ENCODE peak calls at places on chromosomes 6 and 20, in seven cellular contexts. Z is AG09309, U is heart right ventricle, B is psoas muscle, K is B cell, S is ovary, R is A549. M is an unnamed sample.
A peak's percentile ranks its signal among the peaks of the same experiment; 100 is the strongest.

GRCh38 chr6:110020888-110021287 is 42.8 kb downstream of the GPR6 start:
- DNase-seq in K (peak; percentile 46), Z (no peak), S (no peak), B (no peak), U (no peak), R (no peak), M (no peak)

GRCh38 chr6:2307794-2308193 is 62.4 kb upstream of the GMDS start:
- DNase-seq in Z (no peak), K (no peak), B (no peak), R (no peak), U (no peak), S (no peak), M (no peak)

GRCh38 chr20:36167826-36168634 is 13.5 kb downstream of the EPB41L1 start:
- DNase-seq in U (no peak), Z (no peak), R (peak; percentile 81), K (no peak), S (no peak), B (no peak), M (no peak)

GRCh38 chr6:147699637-147700036 is 191.1 kb downstream of the SAMD5 start:
- DNase-seq in R (peak; percentile 6), S (no peak), B (no peak), Z (peak; percentile 39), U (no peak), K (no peak), M (no peak)

GRCh38 chr6:30101423-30101938 is 11.4 kb downstream of the TRIM31 start:
- DNase-seq in K (no peak), U (no peak), S (no peak), R (peak; percentile 3), Z (no peak), B (no peak), M (no peak)

GRCh38 chr6:163418273-163419029 is 3.9 kb downstream of the QKI start:
- DNase-seq in B (no peak), U (no peak), K (no peak), Z (no peak), R (no peak), S (no peak), M (no peak)

GRCh38 chr6:156988276-156989158 is 211.3 kb downstream of the ARID1B start:
- DNase-seq in B (no peak), S (no peak), R (no peak), Z (no peak), U (no peak), K (peak; percentile 56), M (no peak)

GRCh38 chr6:125611573-125612399 is 137.6 kb upstream of the HEY2 start:
- DNase-seq in K (no peak), U (peak; percentile 17), B (no peak), S (no peak), Z (no peak), R (no peak), M (no peak)

GRCh38 chr6:139508576-139508975 is 134.1 kb upstream of the CITED2 start:
- DNase-seq in B (no peak), K (no peak), U (no peak), R (no peak), S (no peak), Z (no peak), M (no peak)

GRCh38 chr20:45588800-45589199 is 9.7 kb upstream of the WFDC8 start:
- DNase-seq in U (no peak), S (no peak), B (no peak), Z (no peak), K (no peak), R (no peak), M (no peak)

GRCh38 chr6:148203970-148204369 is 138.7 kb upstream of the SASH1 start:
- DNase-seq in U (no peak), B (no peak), S (no peak), Z (peak; percentile 52), R (no peak), K (peak; percentile 30), M (no peak)

GRCh38 chr6:160737934-160738333 is 35.9 kb downstream of the PLG start:
- DNase-seq in S (no peak), U (no peak), B (no peak), R (no peak), K (no peak), Z (no peak), M (no peak)

GRCh38 chr20:14715400-14715799 is 378.0 kb upstream of the FLRT3 start:
- DNase-seq in S (no peak), Z (no peak), U (no peak), R (no peak), B (no peak), K (no peak), M (no peak)

GRCh38 chr6:168031411-168032382 is 34.2 kb downstream of the KIF25 start:
- DNase-seq in Z (peak; percentile 60), R (no peak), B (no peak), S (no peak), K (no peak), U (peak; percentile 61), M (no peak)

GRCh38 chr6:102848210-102848609 is 1454.7 kb downstream of the GRIK2 start:
- DNase-seq in R (no peak), K (no peak), Z (no peak), B (no peak), U (no peak), S (no peak), M (no peak)

GRCh38 chr6:102848796-102849195 is 1455.3 kb downstream of the GRIK2 start:
- DNase-seq in Z (no peak), B (no peak), U (no peak), R (no peak), S (no peak), K (no peak), M (no peak)

DNA sequence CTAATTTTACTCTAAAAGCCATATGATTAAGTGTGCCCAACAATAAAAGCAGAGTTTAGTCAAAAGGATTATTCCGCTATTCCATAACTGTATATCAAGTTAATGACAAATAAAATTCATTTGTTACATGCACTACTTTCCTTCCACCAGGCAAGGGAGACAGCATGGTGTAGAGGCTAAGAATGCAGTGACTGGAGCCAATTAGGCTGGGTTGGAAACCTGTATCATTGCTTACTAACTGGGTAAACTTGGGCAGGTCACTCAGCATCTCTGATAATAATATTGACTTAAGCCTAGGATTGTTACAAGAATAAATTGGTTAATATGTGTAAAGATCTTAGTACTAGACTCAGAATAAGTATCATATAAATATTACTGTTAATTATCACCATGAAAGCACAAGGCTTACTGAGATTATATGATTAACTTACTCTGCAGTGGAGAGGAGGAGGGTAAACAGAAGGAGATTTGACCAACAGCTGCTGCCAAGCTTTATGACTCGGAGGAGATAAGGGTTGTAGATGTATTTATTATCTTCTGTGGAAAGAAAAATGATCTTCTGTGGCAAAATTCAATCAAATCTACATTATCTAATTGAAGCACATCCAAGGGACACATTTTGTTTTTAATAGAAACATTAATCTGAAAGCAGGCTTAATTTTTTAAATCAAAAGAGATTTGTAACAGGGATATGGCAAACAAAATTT is 1459.9 kb downstream of the GRIK2 start:
- DNase-seq in S (no peak), U (no peak), Z (no peak), B (no peak), R (no peak), K (no peak), M (no peak)
- TF ChIP-seq CTCF in S (no peak), U (no peak), Z (no peak), B (no peak), R (no peak), K (no peak), M (no peak)

GRCh38 chr6:116100419-116101297 is at the start of gene NT5DC1:
- DNase-seq in K (peak; percentile 91), B (peak; percentile 87), R (peak; percentile 78), U (peak; percentile 76), S (peak; percentile 80), Z (no peak), M (peak; percentile 61)
- TF ChIP-seq CTCF in K (peak; percentile 52), B (peak; percentile 54), R (no peak), U (peak; percentile 45), S (peak; percentile 38), Z (no peak), M (peak; percentile 51)

GRCh38 chr6:43621078-43621835 is 7.8 kb downstream of the GTPBP2 start:
- DNase-seq in K (no peak), Z (no peak), S (no peak), U (no peak), R (no peak), B (no peak), M (no peak)
- TF ChIP-seq CTCF in K (no peak), Z (no peak), S (no peak), U (no peak), R (no peak), B (no peak), M (no peak)

DNA sequence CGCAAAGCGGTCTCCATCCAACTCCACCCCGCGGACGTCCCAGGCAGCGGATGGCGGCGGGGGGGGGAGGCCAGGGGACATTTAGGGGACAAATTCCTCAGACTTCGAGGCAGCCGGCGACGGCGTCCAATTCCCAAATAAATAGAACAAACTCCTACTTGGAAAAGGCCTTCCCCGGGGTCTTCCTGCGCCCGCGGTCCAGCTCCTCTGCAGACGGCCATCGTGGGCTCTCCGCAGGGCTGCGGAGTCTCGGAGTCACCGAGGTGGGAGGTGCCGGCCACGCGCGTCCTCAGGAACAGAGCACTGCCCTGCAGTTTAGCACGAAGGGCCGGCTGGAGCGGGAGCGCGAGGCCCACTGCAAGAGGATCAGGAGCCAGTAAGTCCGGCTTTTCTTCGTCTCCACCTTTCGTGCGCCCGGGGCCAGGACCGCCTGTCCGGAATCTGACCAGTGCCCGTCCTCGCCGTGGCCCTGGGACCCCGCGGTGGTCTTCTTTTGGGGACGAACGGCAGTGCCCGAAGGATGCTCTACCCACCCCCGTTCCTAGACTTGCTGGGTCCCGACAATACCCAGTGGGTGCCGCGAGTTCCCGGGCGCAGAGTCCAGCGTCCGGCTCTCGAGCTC is 1.4 kb downstream of the BHLHE23 start:
- DNase-seq in B (no peak), Z (no peak), K (peak; percentile 26), R (no peak), S (no peak), U (no peak), M (no peak)
- TF ChIP-seq CTCF in B (no peak), Z (no peak), K (no peak), R (no peak), S (no peak), U (no peak), M (no peak)

GRCh38 chr6:165092881-165093595 is 216.4 kb downstream of the C6orf118 start:
- DNase-seq in B (no peak), R (no peak), K (no peak), U (no peak), S (no peak), Z (peak; percentile 73), M (no peak)

GRCh38 chr6:165096209-165096608 is 213.2 kb downstream of the C6orf118 start:
- DNase-seq in U (no peak), B (no peak), S (no peak), K (no peak), R (no peak), Z (no peak), M (no peak)

GRCh38 chr6:165096868-165097267 is 212.5 kb downstream of the C6orf118 start:
- DNase-seq in B (no peak), S (no peak), Z (no peak), R (no peak), K (no peak), U (no peak), M (no peak)

DNA sequence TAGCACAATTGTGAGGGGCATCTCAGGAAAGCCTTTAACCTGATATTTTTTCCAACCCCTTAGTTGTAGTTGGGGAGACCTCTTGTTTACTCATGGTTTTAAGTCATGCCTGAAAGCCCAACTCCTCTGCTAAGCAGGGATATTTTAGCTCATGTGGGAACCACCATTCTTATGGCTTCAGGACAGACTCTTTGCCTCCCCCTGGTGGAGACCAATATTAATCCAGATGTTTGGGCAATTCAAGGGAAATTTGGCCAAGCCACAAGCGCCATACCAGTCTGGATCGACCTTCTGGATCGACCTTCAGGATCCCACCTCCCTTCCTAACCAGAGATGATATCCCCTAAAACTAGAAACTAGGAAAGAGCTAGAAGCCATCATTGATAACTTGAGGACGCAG is 211.2 kb downstream of the C6orf118 start:
- DNase-seq in U (no peak), B (no peak), K (no peak), S (no peak), Z (no peak), R (peak; percentile 4), M (no peak)
- TF ChIP-seq CTCF in U (no peak), B (no peak), K (no peak), S (no peak), Z (peak; percentile 44), R (no peak), M (no peak)

GRCh38 chr20:33914871-33915270 is 78.8 kb upstream of the RALY start:
- DNase-seq in U (no peak), K (no peak), B (no peak), Z (no peak), S (no peak), R (peak; percentile 27), M (no peak)
- TF ChIP-seq CTCF in U (no peak), K (no peak), B (no peak), Z (peak; percentile 5), S (no peak), R (no peak), M (no peak)